ENCODE peak calls at places on chromosomes 2 and 18, in eight cellular contexts. One of them, this sample, is unnamed.

GRCh38 chr2:201258666-201258999 is 1.7 kb upstream of the CASP8 start:
- DNase-seq in kidney: no peak
- DNase-seq in spleen: no peak
- DNase-seq in IMR-90: no peak
- DNase-seq in tibial nerve: no peak
- DNase-seq in suprapubic skin: no peak
- DNase-seq in psoas muscle: no peak
- DNase-seq in CD8-positive, alpha-beta T cell: no peak
- DNase-seq in this sample: no peak

GRCh38 chr2:191617589-191617988 is 60.3 kb upstream of the NABP1 start:
- DNase-seq in tibial nerve: no peak
- DNase-seq in IMR-90: no peak
- DNase-seq in kidney: no peak
- DNase-seq in suprapubic skin: no peak
- DNase-seq in CD8-positive, alpha-beta T cell: peak; percentile 33
- DNase-seq in spleen: no peak
- DNase-seq in psoas muscle: no peak
- DNase-seq in this sample: peak; percentile 31

GRCh38 chr2:199973703-199974102 is 18.3 kb downstream of the MAIP1 start:
- DNase-seq in CD8-positive, alpha-beta T cell: no peak
- DNase-seq in tibial nerve: no peak
- DNase-seq in spleen: no peak
- DNase-seq in kidney: no peak
- DNase-seq in suprapubic skin: no peak
- DNase-seq in psoas muscle: no peak
- DNase-seq in IMR-90: peak; percentile 71
- DNase-seq in this sample: no peak

GRCh38 chr2:46942143-46942526 is 26.5 kb upstream of the MCFD2 start:
- DNase-seq in IMR-90: no peak
- DNase-seq in CD8-positive, alpha-beta T cell: peak; percentile 45
- DNase-seq in spleen: peak; percentile 93
- DNase-seq in psoas muscle: no peak
- DNase-seq in tibial nerve: no peak
- DNase-seq in kidney: peak; percentile 77
- DNase-seq in suprapubic skin: peak; percentile 76
- DNase-seq in this sample: peak; percentile 42

GRCh38 chr2:176187306-176188217 is 906 bp upstream of the HOXD1 start:
- DNase-seq in psoas muscle: no peak
- DNase-seq in tibial nerve: no peak
- DNase-seq in kidney: no peak
- DNase-seq in CD8-positive, alpha-beta T cell: no peak
- DNase-seq in spleen: no peak
- DNase-seq in suprapubic skin: peak; percentile 60
- DNase-seq in IMR-90: no peak
- DNase-seq in this sample: no peak

GRCh38 chr2:201909348-201909747 is 103.0 kb downstream of the CDK15 start:
- DNase-seq in suprapubic skin: no peak
- DNase-seq in IMR-90: peak; percentile 97
- DNase-seq in psoas muscle: no peak
- DNase-seq in tibial nerve: no peak
- DNase-seq in kidney: no peak
- DNase-seq in spleen: no peak
- DNase-seq in CD8-positive, alpha-beta T cell: no peak
- DNase-seq in this sample: no peak

GRCh38 chr2:70718736-70719135 is 49.3 kb downstream of the ADD2 start:
- DNase-seq in tibial nerve: no peak
- DNase-seq in kidney: no peak
- DNase-seq in CD8-positive, alpha-beta T cell: no peak
- DNase-seq in psoas muscle: no peak
- DNase-seq in spleen: no peak
- DNase-seq in IMR-90: no peak
- DNase-seq in suprapubic skin: no peak
- DNase-seq in this sample: no peak

GRCh38 chr2:113291191-113291590 is 12.5 kb upstream of the PAX8 start:
- DNase-seq in psoas muscle: no peak
- DNase-seq in suprapubic skin: no peak
- DNase-seq in IMR-90: no peak
- DNase-seq in CD8-positive, alpha-beta T cell: no peak
- DNase-seq in kidney: peak; percentile 72
- DNase-seq in spleen: no peak
- DNase-seq in tibial nerve: no peak
- DNase-seq in this sample: no peak

GRCh38 chr2:34529965-34530364 is 930.9 kb upstream of the FAM98A start:
- DNase-seq in spleen: no peak
- DNase-seq in CD8-positive, alpha-beta T cell: no peak
- DNase-seq in IMR-90: no peak
- DNase-seq in suprapubic skin: no peak
- DNase-seq in psoas muscle: no peak
- DNase-seq in tibial nerve: no peak
- DNase-seq in kidney: no peak
- DNase-seq in this sample: no peak

GRCh38 chr2:30225131-30225762 is 6.1 kb upstream of the LBH start:
- DNase-seq in spleen: peak; percentile 84
- DNase-seq in suprapubic skin: no peak
- DNase-seq in kidney: no peak
- DNase-seq in IMR-90: peak; percentile 87
- DNase-seq in tibial nerve: no peak
- DNase-seq in psoas muscle: peak; percentile 38
- DNase-seq in CD8-positive, alpha-beta T cell: peak; percentile 39
- DNase-seq in this sample: peak; percentile 42

GRCh38 chr2:159562248-159562647 is 54.1 kb downstream of the BAZ2B start:
- DNase-seq in suprapubic skin: no peak
- DNase-seq in psoas muscle: no peak
- DNase-seq in tibial nerve: no peak
- DNase-seq in spleen: no peak
- DNase-seq in kidney: no peak
- DNase-seq in CD8-positive, alpha-beta T cell: no peak
- DNase-seq in IMR-90: peak; percentile 47
- DNase-seq in this sample: no peak

GRCh38 chr18:57004366-57005121 is 142.3 kb upstream of the BOD1L2 start:
- DNase-seq in spleen: no peak
- DNase-seq in suprapubic skin: no peak
- DNase-seq in tibial nerve: no peak
- DNase-seq in psoas muscle: no peak
- DNase-seq in kidney: no peak
- DNase-seq in IMR-90: peak; percentile 76
- DNase-seq in CD8-positive, alpha-beta T cell: no peak
- DNase-seq in this sample: no peak

GRCh38 chr2:149062531-149062930 is 24.0 kb downstream of the LYPD6B start:
- DNase-seq in psoas muscle: no peak
- DNase-seq in suprapubic skin: no peak
- DNase-seq in CD8-positive, alpha-beta T cell: no peak
- DNase-seq in tibial nerve: no peak
- DNase-seq in spleen: no peak
- DNase-seq in kidney: no peak
- DNase-seq in IMR-90: no peak
- DNase-seq in this sample: no peak

GRCh38 chr2:207534390-207534789 is 4.6 kb downstream of the CREB1 start:
- DNase-seq in tibial nerve: no peak
- DNase-seq in IMR-90: no peak
- DNase-seq in CD8-positive, alpha-beta T cell: no peak
- DNase-seq in kidney: no peak
- DNase-seq in spleen: no peak
- DNase-seq in suprapubic skin: no peak
- DNase-seq in psoas muscle: no peak
- DNase-seq in this sample: no peak

GRCh38 chr2:15456343-15456742 is 104.8 kb downstream of the NBAS start:
- DNase-seq in kidney: no peak
- DNase-seq in suprapubic skin: no peak
- DNase-seq in psoas muscle: no peak
- DNase-seq in IMR-90: no peak
- DNase-seq in tibial nerve: no peak
- DNase-seq in spleen: no peak
- DNase-seq in CD8-positive, alpha-beta T cell: no peak
- DNase-seq in this sample: no peak

GRCh38 chr2:38581193-38582147 is 21.3 kb downstream of the HNRNPLL start:
- DNase-seq in IMR-90: peak; percentile 82
- DNase-seq in tibial nerve: no peak
- DNase-seq in kidney: no peak
- DNase-seq in psoas muscle: no peak
- DNase-seq in spleen: no peak
- DNase-seq in suprapubic skin: no peak
- DNase-seq in CD8-positive, alpha-beta T cell: no peak
- DNase-seq in this sample: no peak

GRCh38 chr2:120343433-120344105 is 2.4 kb upstream of the INHBB start:
- DNase-seq in kidney: peak; percentile 93
- DNase-seq in suprapubic skin: peak; percentile 92
- DNase-seq in IMR-90: peak; percentile 68
- DNase-seq in tibial nerve: peak; percentile 75
- DNase-seq in spleen: peak; percentile 94
- DNase-seq in psoas muscle: peak; percentile 90
- DNase-seq in CD8-positive, alpha-beta T cell: peak; percentile 9
- DNase-seq in this sample: peak; percentile 40

GRCh38 chr2:240252191-240252871 is 111.9 kb upstream of the OTOS start:
- DNase-seq in psoas muscle: no peak
- DNase-seq in IMR-90: no peak
- DNase-seq in CD8-positive, alpha-beta T cell: no peak
- DNase-seq in tibial nerve: no peak
- DNase-seq in suprapubic skin: peak; percentile 54
- DNase-seq in kidney: peak; percentile 84
- DNase-seq in spleen: peak; percentile 62
- DNase-seq in this sample: no peak

GRCh38 chr2:74399785-74400184 is 19.7 kb upstream of the DCTN1 start:
- DNase-seq in kidney: no peak
- DNase-seq in suprapubic skin: no peak
- DNase-seq in IMR-90: peak; percentile 40
- DNase-seq in psoas muscle: no peak
- DNase-seq in tibial nerve: no peak
- DNase-seq in CD8-positive, alpha-beta T cell: no peak
- DNase-seq in spleen: no peak
- DNase-seq in this sample: no peak

GRCh38 chr2:36031476-36031875 is 324.1 kb upstream of the CRIM1 start:
- DNase-seq in CD8-positive, alpha-beta T cell: no peak
- DNase-seq in psoas muscle: no peak
- DNase-seq in IMR-90: no peak
- DNase-seq in spleen: no peak
- DNase-seq in tibial nerve: no peak
- DNase-seq in suprapubic skin: no peak
- DNase-seq in kidney: no peak
- DNase-seq in this sample: no peak

GRCh38 chr2:195683174-195683573 is 26.1 kb downstream of the SLC39A10 start:
- DNase-seq in spleen: no peak
- DNase-seq in suprapubic skin: no peak
- DNase-seq in CD8-positive, alpha-beta T cell: no peak
- DNase-seq in kidney: no peak
- DNase-seq in psoas muscle: no peak
- DNase-seq in tibial nerve: no peak
- DNase-seq in IMR-90: peak; percentile 72
- DNase-seq in this sample: no peak

GRCh38 chr18:77711096-77711495 is 461.4 kb downstream of the GALR1 start:
- DNase-seq in tibial nerve: no peak
- DNase-seq in IMR-90: no peak
- DNase-seq in spleen: no peak
- DNase-seq in psoas muscle: no peak
- DNase-seq in CD8-positive, alpha-beta T cell: no peak
- DNase-seq in suprapubic skin: no peak
- DNase-seq in kidney: no peak
- DNase-seq in this sample: no peak
- TF ChIP-seq CTCF in tibial nerve: no peak
- TF ChIP-seq CTCF in IMR-90: peak; percentile 5
- TF ChIP-seq CTCF in spleen: no peak
- TF ChIP-seq CTCF in psoas muscle: no peak
- TF ChIP-seq CTCF in CD8-positive, alpha-beta T cell: no peak
- TF ChIP-seq CTCF in suprapubic skin: no peak
- TF ChIP-seq CTCF in kidney: no peak
- TF ChIP-seq CTCF in this sample: no peak

GRCh38 chr2:45720210-45720609 is 68.7 kb downstream of the PRKCE start:
- DNase-seq in tibial nerve: no peak
- DNase-seq in kidney: no peak
- DNase-seq in suprapubic skin: no peak
- DNase-seq in spleen: no peak
- DNase-seq in psoas muscle: no peak
- DNase-seq in IMR-90: no peak
- DNase-seq in CD8-positive, alpha-beta T cell: no peak
- DNase-seq in this sample: no peak
- H3K27ac ChIP-seq in tibial nerve: no peak overlapping the region
- H3K27ac ChIP-seq in kidney: no peak overlapping the region
- H3K27ac ChIP-seq in suprapubic skin: no peak overlapping the region
- H3K27ac ChIP-seq in spleen: no peak overlapping the region
- H3K27ac ChIP-seq in psoas muscle: no peak overlapping the region
- H3K27ac ChIP-seq in IMR-90: no peak overlapping the region
- H3K27ac ChIP-seq in CD8-positive, alpha-beta T cell: no peak overlapping the region
- H3K27ac ChIP-seq in this sample: no peak overlapping the region

DNA sequence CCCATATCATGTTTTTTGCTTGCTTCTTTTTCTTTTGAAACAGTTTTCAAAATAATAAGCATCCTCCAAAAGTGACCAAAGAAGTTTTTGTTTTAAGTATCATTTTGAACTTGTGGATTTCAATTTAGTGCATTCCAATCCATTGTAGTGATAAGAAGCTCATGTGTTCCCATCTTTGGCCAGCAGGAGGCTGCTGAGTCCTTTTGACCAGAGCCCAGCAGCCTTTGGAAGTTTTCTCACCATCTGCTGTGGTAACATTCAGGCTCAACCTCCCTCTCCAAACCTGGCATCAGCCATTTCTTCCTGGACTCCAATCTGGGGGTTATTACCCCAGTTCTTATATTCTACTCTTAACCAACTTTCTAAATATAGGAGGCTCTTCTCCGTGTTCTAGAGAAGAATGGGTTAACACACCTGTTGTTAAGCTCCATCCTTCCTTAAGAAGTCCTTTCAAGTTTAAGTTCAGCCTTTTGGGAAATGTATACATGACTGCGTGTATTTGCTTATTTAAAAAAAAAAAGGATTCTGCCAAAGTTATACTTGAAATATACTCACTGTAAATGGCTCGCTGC is 39.0 kb upstream of the MAL start:
- DNase-seq in IMR-90: peak; percentile 70
- DNase-seq in kidney: no peak
- DNase-seq in suprapubic skin: peak; percentile 40
- DNase-seq in tibial nerve: no peak
- DNase-seq in psoas muscle: no peak
- DNase-seq in spleen: no peak
- DNase-seq in CD8-positive, alpha-beta T cell: no peak
- DNase-seq in this sample: peak; percentile 22
- TF ChIP-seq CTCF in IMR-90: peak; percentile 63
- TF ChIP-seq CTCF in kidney: peak; percentile 78
- TF ChIP-seq CTCF in suprapubic skin: peak; percentile 73
- TF ChIP-seq CTCF in tibial nerve: peak; percentile 53
- TF ChIP-seq CTCF in psoas muscle: peak; percentile 50
- TF ChIP-seq CTCF in spleen: no peak
- TF ChIP-seq CTCF in CD8-positive, alpha-beta T cell: peak; percentile 72
- TF ChIP-seq CTCF in this sample: peak; percentile 55

DNA sequence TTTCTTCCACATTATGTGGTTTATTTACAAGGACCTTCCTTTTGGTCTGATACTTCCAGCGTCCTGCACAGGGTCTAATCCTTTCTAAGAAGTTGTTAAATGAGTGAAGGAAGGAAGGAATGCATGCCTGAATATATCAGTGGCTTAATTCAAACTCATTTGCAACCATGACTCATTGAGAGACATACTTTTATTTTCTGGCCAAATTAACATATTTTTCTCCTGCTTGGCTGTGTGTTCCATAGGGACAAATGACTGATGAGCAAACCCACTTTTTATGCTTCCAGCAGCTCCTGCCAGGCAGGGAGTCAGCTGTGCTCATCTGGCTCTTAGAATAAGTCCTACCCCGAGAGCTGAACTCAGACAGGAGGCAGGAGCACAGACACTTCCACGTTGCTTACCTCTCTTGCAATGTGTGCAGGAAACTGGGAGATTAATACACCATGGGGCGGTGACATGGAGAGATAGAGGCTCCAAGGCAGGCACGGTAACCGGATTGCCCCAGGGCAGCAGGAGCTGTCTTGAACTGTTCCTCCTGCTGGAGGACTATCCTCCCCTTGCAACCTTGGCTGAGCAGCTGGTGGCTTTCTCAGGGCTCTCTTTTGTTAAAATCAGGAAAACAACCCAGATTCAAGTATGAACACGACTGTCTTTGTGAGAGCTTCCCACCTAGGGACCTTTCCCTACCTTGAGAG is 667.5 kb upstream of the HS6ST1 start:
- DNase-seq in CD8-positive, alpha-beta T cell: no peak
- DNase-seq in suprapubic skin: no peak
- DNase-seq in IMR-90: no peak
- DNase-seq in spleen: no peak
- DNase-seq in kidney: no peak
- DNase-seq in psoas muscle: no peak
- DNase-seq in tibial nerve: no peak
- DNase-seq in this sample: no peak
- H3K27ac ChIP-seq in CD8-positive, alpha-beta T cell: no peak overlapping the region
- H3K27ac ChIP-seq in suprapubic skin: peak overlapping the region; percentile 64
- H3K27ac ChIP-seq in IMR-90: no peak overlapping the region
- H3K27ac ChIP-seq in spleen: no peak overlapping the region
- H3K27ac ChIP-seq in kidney: no peak overlapping the region
- H3K27ac ChIP-seq in psoas muscle: no peak overlapping the region
- H3K27ac ChIP-seq in tibial nerve: no peak overlapping the region
- H3K27ac ChIP-seq in this sample: no peak overlapping the region